ENCODE peak calls at places on chromosomes 2 and 18, in nine cellular contexts. D is RWPE1, R is adrenal gland, J is bronchial epithelial cell, L is lower lobe of right lung, N is HFFc6, C is AG09309, X is fibroblast of pulmonary artery, G is K562. K is an unnamed sample.

GRCh38 chr2:172442072-172442895 is 14.9 kb downstream of the ITGA6 start:
- DNase-seq in R (no peak), X (peak), N (peak), J (peak), G (no peak), D (peak), L (no peak), C (peak), K (no peak)

GRCh38 chr2:68715353-68716041 is 19.1 kb upstream of the ARHGAP25 start:
- DNase-seq in X (peak), L (peak), R (peak), G (peak), J (peak), C (no peak), D (peak), N (peak), K (no peak)

GRCh38 chr18:10249270-10249669 is 205.2 kb upstream of the APCDD1 start:
- DNase-seq in R (no peak), C (no peak), J (no peak), D (no peak), G (no peak), L (no peak), X (no peak), N (no peak), K (no peak)

GRCh38 chr18:12639990-12640880 is 17.7 kb downstream of the SPIRE1 start:
- DNase-seq in R (peak), C (no peak), X (peak), J (peak), L (no peak), G (no peak), N (peak), D (no peak), K (no peak)

GRCh38 chr2:95271381-95271971 is 2.8 kb upstream of the PROM2 start:
- DNase-seq in X (no peak), D (no peak), G (no peak), N (no peak), L (peak), C (no peak), J (no peak), R (peak), K (no peak)

GRCh38 chr18:7584646-7585271 is 17.6 kb downstream of the PTPRM start:
- DNase-seq in R (no peak), N (no peak), G (no peak), L (no peak), J (no peak), D (no peak), X (peak), C (no peak), K (no peak)

GRCh38 chr2:216693414-216694100 is 1.8 kb downstream of the IGFBP5 start:
- DNase-seq in N (no peak), G (no peak), X (no peak), C (no peak), R (no peak), J (no peak), D (no peak), L (no peak), K (no peak)

GRCh38 chr2:207926133-207927076 is 98.9 kb downstream of the PLEKHM3 start:
- DNase-seq in D (no peak), G (no peak), J (peak), N (peak), C (peak), L (no peak), X (peak), R (peak), K (no peak)

GRCh38 chr2:174985624-174986023 is 19.6 kb downstream of the CHN1 start:
- DNase-seq in J (peak), L (no peak), X (peak), R (no peak), D (peak), N (peak), G (no peak), C (peak), K (no peak)

GRCh38 chr2:172083725-172084483 is 1.4 kb upstream of the DLX1 start:
- DNase-seq in D (no peak), N (peak), G (peak), L (no peak), C (no peak), R (no peak), J (no peak), X (no peak), K (no peak)

GRCh38 chr2:23381084-23381483 is 3.9 kb upstream of the KLHL29 start:
- DNase-seq in D (peak), R (peak), L (peak), G (no peak), N (peak), C (no peak), X (peak), J (peak), K (no peak)

GRCh38 chr2:147554708-147555107 is 290.1 kb upstream of the ACVR2A start:
- DNase-seq in R (no peak), G (no peak), L (no peak), X (no peak), D (no peak), C (no peak), J (no peak), N (no peak), K (no peak)

GRCh38 chr2:624551-625347 is 52.5 kb downstream of the TMEM18 start:
- DNase-seq in R (no peak), G (no peak), N (no peak), X (no peak), D (no peak), L (no peak), C (no peak), J (no peak), K (no peak)

GRCh38 chr2:140695163-140695562 is 1435.7 kb downstream of the LRP1B start:
- DNase-seq in R (no peak), X (peak), G (no peak), N (no peak), L (no peak), J (peak), C (peak), D (no peak), K (no peak)

GRCh38 chr2:198476007-198476406 is 671.6 kb downstream of the PLCL1 start:
- DNase-seq in D (no peak), J (no peak), C (no peak), G (no peak), N (no peak), L (no peak), X (no peak), R (no peak), K (no peak)

GRCh38 chr2:1690056-1690775 is 54.1 kb downstream of the PXDN start:
- DNase-seq in G (no peak), C (no peak), D (no peak), R (no peak), N (no peak), X (no peak), J (no peak), L (peak), K (no peak)

GRCh38 chr18:37535968-37536367 is 29.6 kb downstream of the CELF4 start:
- DNase-seq in G (no peak), D (no peak), X (peak), N (peak), R (no peak), C (no peak), J (no peak), L (no peak), K (no peak)

GRCh38 chr2:64918220-64918886 is 70.8 kb upstream of the SLC1A4 start:
- DNase-seq in G (no peak), R (no peak), D (no peak), C (no peak), J (no peak), N (no peak), L (no peak), X (no peak), K (no peak)

GRCh38 chr18:10973579-10974260 is 175.6 kb downstream of the PIEZO2 start:
- DNase-seq in N (no peak), L (no peak), D (peak), J (peak), G (no peak), R (peak), C (no peak), X (peak), K (no peak)

GRCh38 chr18:2656237-2657042 is 914 bp downstream of the SMCHD1 start:
- DNase-seq in N (peak), L (peak), C (no peak), G (peak), D (peak), J (peak), X (peak), R (peak), K (peak)

GRCh38 chr2:19478441-19478840 is 120.0 kb upstream of the OSR1 start:
- DNase-seq in R (no peak), G (no peak), J (peak), C (no peak), N (no peak), X (no peak), D (no peak), L (no peak), K (no peak)

GRCh38 chr2:174815524-174815923 is 51.3 kb upstream of the CHRNA1 start:
- DNase-seq in G (no peak), J (no peak), N (peak), X (peak), C (no peak), L (no peak), D (no peak), R (no peak), K (no peak)

GRCh38 chr18:79916546-79917350 is 34.7 kb downstream of the SLC66A2 start:
- DNase-seq in L (peak), R (no peak), G (no peak), N (no peak), J (no peak), C (no peak), X (no peak), D (no peak), K (no peak)

GRCh38 chr2:100238471-100238870 is 83.8 kb downstream of the LONRF2 start:
- DNase-seq in L (no peak), R (no peak), C (no peak), G (no peak), D (no peak), J (no peak), N (no peak), X (no peak), K (no peak)

GRCh38 chr18:56532176-56532840 is 106.1 kb downstream of the TXNL1 start:
- DNase-seq in X (no peak), R (no peak), D (no peak), J (peak), N (peak), C (no peak), L (no peak), G (no peak), K (no peak)

DNA sequence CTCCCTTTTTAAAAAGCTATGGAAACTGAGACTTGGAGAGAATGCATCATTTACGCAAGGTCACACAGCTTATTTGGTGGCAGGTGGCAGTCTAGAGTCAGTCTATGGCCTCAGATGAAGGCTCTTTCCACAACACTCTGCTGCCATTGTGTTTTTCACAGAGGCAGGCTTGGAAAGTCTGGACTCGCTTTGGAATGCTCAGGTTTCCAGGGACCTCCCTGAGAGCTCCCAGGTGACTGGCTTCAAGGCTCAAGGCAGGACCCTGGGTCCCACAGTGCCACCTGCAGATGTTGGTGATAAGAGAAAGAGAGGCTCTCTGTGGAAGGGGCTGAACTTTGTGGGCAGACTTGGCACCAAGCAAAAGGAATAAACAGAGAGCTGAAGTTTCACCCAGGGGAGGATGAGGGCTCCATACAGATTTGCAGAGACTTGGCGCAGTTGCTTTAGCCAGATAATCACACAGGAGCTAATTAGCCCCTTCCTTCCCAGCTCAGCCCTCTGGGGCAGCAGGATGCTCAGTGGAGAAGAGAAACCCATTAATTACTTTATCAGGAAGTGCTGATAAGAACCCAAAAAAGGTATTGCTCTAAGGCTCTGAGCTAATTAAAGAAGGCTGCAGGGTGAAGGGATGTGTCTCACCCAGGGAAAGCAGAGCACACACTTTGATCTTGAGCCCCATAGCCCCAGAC is 103.5 kb downstream of the LBH start:
- DNase-seq in L (no peak), D (no peak), N (no peak), J (peak), X (no peak), R (no peak), C (no peak), G (no peak), K (no peak)
- TF ChIP-seq CTCF in L (peak), D (no peak), N (peak), J (peak), X (no peak), R (peak), C (no peak), G (peak), K (no peak)

DNA sequence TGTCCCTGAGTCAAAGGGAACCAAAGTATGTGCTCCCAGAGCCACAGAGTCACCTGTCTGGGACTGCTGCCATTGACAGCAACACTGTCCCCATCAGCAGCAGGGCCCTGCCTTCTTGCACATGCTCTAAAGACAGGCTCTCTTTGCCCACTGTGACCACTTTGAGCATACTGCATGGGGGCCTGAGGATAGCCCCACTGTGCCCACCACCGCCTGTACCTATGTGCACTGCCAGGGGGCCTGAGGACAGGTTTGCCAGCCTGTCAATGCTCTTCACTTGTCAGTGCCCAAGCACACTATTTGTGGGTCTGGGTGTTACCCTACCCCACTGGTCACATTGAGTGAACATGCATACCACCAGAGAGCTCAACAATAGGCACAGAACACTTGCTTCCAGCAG is 1137.0 kb upstream of the FANCL start:
- DNase-seq in N (no peak), L (no peak), J (no peak), X (no peak), C (no peak), R (no peak), D (no peak), G (no peak), K (no peak)
- TF ChIP-seq CTCF in N (no peak), L (no peak), J (no peak), X (no peak), C (no peak), R (no peak), D (no peak), G (no peak), K (no peak)

GRCh38 chr2:224039770-224040088 is 643 bp upstream of the SERPINE2 start:
- DNase-seq in L (no peak), N (no peak), G (no peak), R (no peak), D (no peak), C (no peak), J (no peak), X (no peak), K (no peak)
- TF ChIP-seq CTCF in L (no peak), N (peak), G (no peak), R (no peak), D (peak), C (no peak), J (no peak), X (no peak), K (no peak)

GRCh38 chr2:36812196-36812595 is 115.7 kb downstream of the VIT start:
- DNase-seq in N (no peak), L (no peak), C (no peak), R (no peak), X (peak), G (peak), J (no peak), D (no peak), K (no peak)
- TF ChIP-seq CTCF in N (peak), L (no peak), C (no peak), R (no peak), X (peak), G (peak), J (peak), D (no peak), K (no peak)

DNA sequence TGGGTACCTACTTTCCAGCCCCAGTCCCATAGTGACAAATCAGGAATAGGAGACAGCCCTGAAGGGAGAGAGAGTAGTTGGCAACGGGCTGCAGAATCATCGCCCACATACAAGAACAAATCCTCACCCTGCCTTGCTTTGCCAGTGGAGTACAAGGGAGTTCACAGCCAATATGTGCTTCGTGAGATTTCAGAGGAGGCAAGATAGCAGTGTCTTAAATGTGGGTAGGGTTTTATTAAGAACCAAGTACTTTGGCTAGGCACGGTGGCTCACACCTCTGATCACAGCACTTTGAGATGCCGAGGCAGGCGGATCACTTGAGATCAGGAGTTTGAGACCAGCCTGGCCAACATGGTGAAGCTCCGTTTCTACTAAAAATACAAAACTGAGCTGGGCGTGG is 40.2 kb upstream of the PKDCC start:
- DNase-seq in R (no peak), C (no peak), N (no peak), X (no peak), J (no peak), D (no peak), L (no peak), G (no peak), K (no peak)
- TF ChIP-seq CTCF in R (no peak), C (no peak), N (no peak), X (no peak), J (no peak), D (no peak), L (no peak), G (no peak), K (no peak)

K was measured in mesothelial cell of epicardium.